ENCODE peak calls at places on chromosomes 5 and 9, in six cellular contexts. Z is hepatocyte, A is nephron progenitor cell, I is GM12865, M is astrocyte of the cerebellum, O is cardiac fibroblast. E is an unnamed sample.
A peak's percentile ranks its signal among the peaks of the same experiment; 100 is the strongest.

GRCh38 chr5:159850192-159850573 is 66.1 kb upstream of the ADRA1B start:
- DNase-seq in O (peak; percentile 90), A (peak; percentile 35), M (no peak), I (no peak), Z (no peak), E (no peak)

GRCh38 chr5:78760411-78761169 is 112.0 kb upstream of the LHFPL2 start:
- DNase-seq in Z (no peak), I (peak; percentile 36), M (no peak), O (no peak), A (no peak), E (no peak)

GRCh38 chr9:78860806-78861475 is 564.0 kb downstream of the PSAT1 start:
- DNase-seq in A (no peak), O (peak; percentile 73), I (no peak), M (peak; percentile 34), Z (no peak), E (no peak)

GRCh38 chr9:12853021-12853420 is 78.2 kb downstream of the LURAP1L start:
- DNase-seq in I (no peak), O (no peak), A (no peak), M (no peak), Z (no peak), E (no peak)

GRCh38 chr9:22142681-22143080 is 133.6 kb upstream of the CDKN2B start:
- DNase-seq in Z (no peak), O (peak; percentile 72), I (no peak), A (no peak), M (no peak), E (no peak)

GRCh38 chr9:77251050-77251449 is 73.7 kb downstream of the VPS13A start:
- DNase-seq in Z (no peak), I (no peak), A (no peak), O (no peak), M (no peak), E (no peak)

GRCh38 chr5:177040814-177041410 is 18.4 kb downstream of the ZNF346 start:
- DNase-seq in A (no peak), I (no peak), Z (no peak), M (peak; percentile 80), O (peak; percentile 17), E (no peak)

GRCh38 chr9:129242191-129242953 is 64.3 kb upstream of the IER5L start:
- DNase-seq in I (no peak), Z (no peak), O (no peak), A (no peak), M (no peak), E (no peak)

GRCh38 chr5:92371889-92372235 is 988.7 kb upstream of the ARRDC3 start:
- DNase-seq in M (no peak), I (no peak), Z (no peak), A (no peak), O (peak; percentile 53), E (no peak)

GRCh38 chr5:62720036-62720441 is 141.4 kb downstream of the LRRC70 start:
- DNase-seq in A (peak; percentile 61), I (peak; percentile 70), Z (peak; percentile 58), M (no peak), O (no peak), E (peak; percentile 20)

GRCh38 chr5:31393126-31393525 is 138.8 kb downstream of the DROSHA start:
- DNase-seq in M (no peak), O (no peak), I (no peak), A (no peak), Z (no peak), E (no peak)

GRCh38 chr5:31401691-31402090 is 130.2 kb downstream of the DROSHA start:
- DNase-seq in Z (no peak), I (no peak), O (no peak), A (no peak), M (no peak), E (no peak)

GRCh38 chr5:31392061-31392460 is 139.8 kb downstream of the DROSHA start:
- DNase-seq in Z (no peak), A (no peak), O (no peak), M (no peak), I (no peak), E (no peak)

GRCh38 chr5:31396611-31397295 is 135.1 kb downstream of the DROSHA start:
- DNase-seq in I (no peak), Z (no peak), A (no peak), O (no peak), M (no peak), E (no peak)

DNA sequence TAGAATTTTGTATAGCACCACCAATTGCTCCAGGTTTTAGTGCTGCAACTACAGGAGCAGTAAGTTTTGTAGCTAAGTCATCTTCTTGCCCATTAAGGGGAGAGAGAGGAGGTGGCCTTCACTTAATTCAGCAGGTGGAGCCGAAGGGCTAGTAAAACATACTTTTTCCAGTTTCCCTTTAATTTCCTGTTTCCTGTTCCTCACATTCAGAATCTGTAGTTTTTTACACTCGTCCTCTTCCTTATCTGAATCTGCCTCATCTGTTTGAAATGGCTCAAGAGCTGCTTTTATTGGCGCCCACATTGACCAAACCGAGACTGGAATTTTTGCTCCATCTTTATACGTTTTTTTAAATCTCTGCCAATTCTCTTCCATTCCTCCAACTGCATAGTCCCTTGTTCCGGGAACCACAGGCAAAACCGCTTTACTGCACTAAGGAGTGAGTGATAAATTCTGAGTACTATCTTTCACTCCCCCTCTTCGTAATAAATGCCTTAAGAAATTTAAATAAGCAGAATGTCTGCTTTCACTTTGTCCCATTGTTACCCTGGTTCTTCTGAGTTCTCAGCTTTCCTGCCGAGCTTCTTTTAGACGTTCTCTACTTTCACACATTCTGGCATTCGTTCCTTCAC is 133.9 kb downstream of the DROSHA start:
- DNase-seq in Z (no peak), I (no peak), A (no peak), O (no peak), M (no peak), E (no peak)
- TF ChIP-seq CTCF in Z (no peak), I (no peak), A (no peak), O (no peak), M (no peak), E (no peak)

DNA sequence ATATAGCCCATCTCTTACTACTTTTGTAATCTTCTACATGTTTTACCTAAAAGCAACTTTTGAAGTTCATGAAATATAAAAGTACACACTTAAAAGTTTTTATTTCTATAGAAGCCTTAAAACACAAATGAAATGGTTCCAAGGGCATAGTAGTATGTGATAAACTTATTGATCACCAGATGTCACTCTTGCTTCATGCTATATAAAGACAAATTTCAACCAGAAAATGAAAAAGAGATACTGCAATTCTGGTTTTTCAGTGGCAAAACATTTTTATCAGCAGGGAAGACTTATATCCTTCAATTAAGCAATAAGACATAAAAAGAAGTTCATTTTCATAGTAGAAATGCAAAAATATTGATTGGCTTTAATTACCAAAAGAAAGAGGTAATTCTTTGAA is 69.4 kb upstream of the FBXL17 start:
- DNase-seq in O (no peak), A (no peak), I (peak; percentile 12), M (no peak), Z (no peak), E (no peak)
- TF ChIP-seq CTCF in O (peak; percentile 1), A (peak; percentile 13), I (peak; percentile 20), M (no peak), Z (peak; percentile 20), E (no peak)

GRCh38 chr9:16530669-16531461 is 339.6 kb downstream of the BNC2 start:
- DNase-seq in Z (peak; percentile 22), O (no peak), I (peak; percentile 31), A (no peak), M (no peak), E (no peak)
- TF ChIP-seq CTCF in Z (no peak), O (no peak), I (no peak), A (no peak), M (no peak), E (no peak)

GRCh38 chr9:127496974-127497373 is 45.7 kb downstream of the LRSAM1 start:
- DNase-seq in O (no peak), Z (no peak), M (no peak), A (no peak), I (no peak), E (no peak)

GRCh38 chr9:127493592-127494303 is 42.4 kb downstream of the LRSAM1 start:
- DNase-seq in O (no peak), M (no peak), I (no peak), A (no peak), Z (peak; percentile 3), E (no peak)

GRCh38 chr9:127494304-127494702 is 43.0 kb downstream of the LRSAM1 start:
- DNase-seq in Z (no peak), I (no peak), A (no peak), O (no peak), M (no peak), E (no peak)

GRCh38 chr9:127497656-127498290 is 46.5 kb downstream of the LRSAM1 start:
- DNase-seq in A (no peak), Z (peak; percentile 2), O (no peak), M (no peak), I (no peak), E (no peak)

DNA sequence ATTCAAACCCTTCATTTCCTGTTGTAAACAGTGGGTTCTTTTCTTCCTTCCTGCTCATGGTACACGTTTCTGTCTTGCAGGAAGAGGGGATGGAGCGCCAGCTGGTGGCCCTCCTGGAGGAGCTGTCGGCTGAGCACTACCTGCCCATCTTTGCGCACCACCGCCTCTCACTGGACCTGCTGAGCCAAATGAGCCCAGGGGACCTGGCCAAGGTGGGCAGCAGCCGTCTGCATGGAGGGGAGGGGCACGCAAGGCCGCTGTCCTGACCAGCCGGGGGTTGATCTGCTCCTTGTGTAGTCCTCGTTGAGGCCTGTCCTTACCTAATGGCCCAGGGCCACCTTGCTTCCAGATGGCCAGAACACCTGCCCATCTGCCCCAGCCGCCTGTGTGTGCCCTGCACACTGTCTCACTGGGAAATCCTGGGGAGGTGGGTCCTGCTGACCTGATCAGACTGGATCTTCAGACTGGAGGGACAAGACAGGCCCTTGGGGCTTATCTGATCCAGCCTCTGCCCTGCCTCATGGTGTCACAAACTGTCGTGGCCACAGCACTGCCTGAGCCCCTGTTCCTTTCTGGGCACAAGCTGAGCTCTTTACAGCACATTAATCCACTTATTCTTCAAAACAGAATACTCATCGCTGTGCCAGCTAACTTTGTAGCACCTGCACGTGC is 44.7 kb downstream of the LRSAM1 start:
- DNase-seq in I (no peak), M (no peak), A (no peak), Z (peak; percentile 3), O (no peak), E (no peak)
- TF ChIP-seq CTCF in I (no peak), M (peak; percentile 16), A (no peak), Z (no peak), O (no peak), E (no peak)

DNA sequence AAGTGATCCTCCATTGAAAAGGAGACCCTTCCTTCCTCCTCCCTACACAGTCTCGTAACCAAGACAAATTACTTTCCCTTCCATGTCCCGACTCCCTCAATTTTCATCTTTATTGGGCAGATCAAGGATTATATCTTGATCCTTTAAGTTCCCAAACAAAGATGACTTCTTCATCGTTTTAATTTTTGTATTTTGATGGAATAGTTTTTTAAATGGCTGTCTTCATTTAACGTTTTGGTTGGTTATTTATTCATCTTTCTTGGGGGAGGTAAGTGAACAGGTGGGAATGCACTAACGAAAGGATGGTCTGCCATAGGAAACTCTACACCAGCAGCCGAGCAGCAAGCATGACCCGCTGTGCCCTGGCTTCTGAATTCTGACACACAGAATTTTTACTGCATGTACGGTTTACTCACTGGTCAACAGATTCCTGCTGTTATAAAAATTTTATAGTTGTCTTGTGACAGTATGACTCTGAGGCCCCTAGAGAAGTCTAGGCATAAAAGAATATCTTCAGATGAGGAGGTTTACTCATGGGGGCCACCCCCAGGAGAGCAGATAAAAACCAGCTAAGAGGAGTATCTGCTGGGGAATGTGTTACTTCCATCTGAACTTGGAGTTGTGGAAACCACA is 137.5 kb upstream of the TUT7 start:
- DNase-seq in Z (no peak), A (no peak), I (no peak), M (no peak), O (no peak), E (no peak)
- TF ChIP-seq CTCF in Z (no peak), A (no peak), I (no peak), M (no peak), O (no peak), E (no peak)

E was measured in activated CD8-positive, alpha-beta T cell treated with anti-CD3 and anti-CD28 coated beads for 36 hours.